ENCODE peak calls at places on chromosomes 5 and 9, in nine cellular contexts. One of them, this sample, is unnamed.

GRCh38 chr9:88059469-88059868 is 78.8 kb downstream of the SPATA31C2 start:
- DNase-seq in HCT116: no peak
- DNase-seq in SK-N-SH: no peak
- DNase-seq in GM12878: no peak
- DNase-seq in GM23338: no peak
- DNase-seq in HepG2: no peak
- DNase-seq in Panc1: no peak
- DNase-seq in HL-60: no peak
- DNase-seq in K562: no peak
- DNase-seq in this sample: no peak

GRCh38 chr9:112180387-112180881 is 5.3 kb upstream of the SUSD1 start:
- DNase-seq in GM23338: no peak
- DNase-seq in SK-N-SH: no peak
- DNase-seq in Panc1: no peak
- DNase-seq in GM12878: no peak
- DNase-seq in HCT116: no peak
- DNase-seq in HepG2: peak
- DNase-seq in HL-60: peak
- DNase-seq in K562: peak
- DNase-seq in this sample: no peak

GRCh38 chr9:107337676-107338590 is 54.9 kb downstream of the RAD23B start:
- DNase-seq in K562: no peak
- DNase-seq in HCT116: no peak
- DNase-seq in HepG2: no peak
- DNase-seq in Panc1: no peak
- DNase-seq in GM23338: no peak
- DNase-seq in SK-N-SH: no peak
- DNase-seq in GM12878: no peak
- DNase-seq in HL-60: no peak
- DNase-seq in this sample: no peak

GRCh38 chr5:72681781-72682180 is 134.7 kb upstream of the TNPO1 start:
- DNase-seq in SK-N-SH: no peak
- DNase-seq in K562: no peak
- DNase-seq in HL-60: no peak
- DNase-seq in GM12878: no peak
- DNase-seq in GM23338: no peak
- DNase-seq in Panc1: no peak
- DNase-seq in HCT116: no peak
- DNase-seq in HepG2: no peak
- DNase-seq in this sample: no peak

GRCh38 chr5:99019812-99020697 is 91.2 kb upstream of the CHD1 start:
- DNase-seq in GM23338: no peak
- DNase-seq in GM12878: no peak
- DNase-seq in HepG2: peak
- DNase-seq in SK-N-SH: no peak
- DNase-seq in HL-60: no peak
- DNase-seq in K562: peak
- DNase-seq in HCT116: peak
- DNase-seq in Panc1: peak
- DNase-seq in this sample: peak

GRCh38 chr9:120402741-120403542 is 177.0 kb downstream of the CDK5RAP2 start:
- DNase-seq in GM23338: no peak
- DNase-seq in SK-N-SH: no peak
- DNase-seq in K562: peak
- DNase-seq in HL-60: peak
- DNase-seq in Panc1: peak
- DNase-seq in HepG2: no peak
- DNase-seq in HCT116: peak
- DNase-seq in GM12878: no peak
- DNase-seq in this sample: peak

GRCh38 chr5:167393328-167393727 is 898.1 kb upstream of the WWC1 start:
- DNase-seq in HepG2: no peak
- DNase-seq in GM23338: no peak
- DNase-seq in HCT116: no peak
- DNase-seq in SK-N-SH: no peak
- DNase-seq in HL-60: no peak
- DNase-seq in K562: no peak
- DNase-seq in GM12878: no peak
- DNase-seq in Panc1: no peak
- DNase-seq in this sample: no peak

GRCh38 chr5:134115806-134116175 is 1.3 kb downstream of the TCF7 start:
- DNase-seq in SK-N-SH: peak
- DNase-seq in HepG2: no peak
- DNase-seq in Panc1: no peak
- DNase-seq in K562: no peak
- DNase-seq in GM12878: no peak
- DNase-seq in HL-60: no peak
- DNase-seq in HCT116: no peak
- DNase-seq in GM23338: no peak
- DNase-seq in this sample: no peak

GRCh38 chr9:84899326-84899725 is 229.8 kb downstream of the NTRK2 start:
- DNase-seq in SK-N-SH: no peak
- DNase-seq in HepG2: no peak
- DNase-seq in GM12878: no peak
- DNase-seq in HL-60: no peak
- DNase-seq in HCT116: no peak
- DNase-seq in K562: no peak
- DNase-seq in GM23338: no peak
- DNase-seq in Panc1: no peak
- DNase-seq in this sample: no peak

GRCh38 chr5:172453206-172453985 is 929 bp downstream of the SH3PXD2B start:
- DNase-seq in SK-N-SH: peak
- DNase-seq in HL-60: no peak
- DNase-seq in Panc1: no peak
- DNase-seq in HCT116: peak
- DNase-seq in K562: no peak
- DNase-seq in GM12878: no peak
- DNase-seq in GM23338: peak
- DNase-seq in HepG2: peak
- DNase-seq in this sample: peak

GRCh38 chr5:116068028-116068632 is 16.7 kb upstream of the COMMD10 start:
- DNase-seq in HCT116: peak
- DNase-seq in K562: peak
- DNase-seq in Panc1: no peak
- DNase-seq in HL-60: peak
- DNase-seq in GM12878: no peak
- DNase-seq in HepG2: peak
- DNase-seq in GM23338: peak
- DNase-seq in SK-N-SH: peak
- DNase-seq in this sample: peak

GRCh38 chr5:168171901-168172717 is 119.3 kb upstream of the WWC1 start:
- DNase-seq in GM12878: no peak
- DNase-seq in SK-N-SH: no peak
- DNase-seq in HL-60: no peak
- DNase-seq in K562: no peak
- DNase-seq in Panc1: no peak
- DNase-seq in HCT116: no peak
- DNase-seq in HepG2: no peak
- DNase-seq in GM23338: no peak
- DNase-seq in this sample: no peak

GRCh38 chr5:2756211-2756746 is 4.8 kb upstream of the IRX2 start:
- DNase-seq in Panc1: no peak
- DNase-seq in K562: no peak
- DNase-seq in SK-N-SH: no peak
- DNase-seq in GM12878: no peak
- DNase-seq in GM23338: peak
- DNase-seq in HCT116: no peak
- DNase-seq in HepG2: no peak
- DNase-seq in HL-60: no peak
- DNase-seq in this sample: peak
- H3K27ac ChIP-seq in Panc1: no peak
- H3K27ac ChIP-seq in K562: no peak
- H3K27ac ChIP-seq in SK-N-SH: no peak
- H3K27ac ChIP-seq in GM12878: no peak
- H3K27ac ChIP-seq in GM23338: peak
- H3K27ac ChIP-seq in HCT116: no peak
- H3K27ac ChIP-seq in HepG2: no peak
- H3K27ac ChIP-seq in HL-60: no peak
- H3K27ac ChIP-seq in this sample: peak

DNA sequence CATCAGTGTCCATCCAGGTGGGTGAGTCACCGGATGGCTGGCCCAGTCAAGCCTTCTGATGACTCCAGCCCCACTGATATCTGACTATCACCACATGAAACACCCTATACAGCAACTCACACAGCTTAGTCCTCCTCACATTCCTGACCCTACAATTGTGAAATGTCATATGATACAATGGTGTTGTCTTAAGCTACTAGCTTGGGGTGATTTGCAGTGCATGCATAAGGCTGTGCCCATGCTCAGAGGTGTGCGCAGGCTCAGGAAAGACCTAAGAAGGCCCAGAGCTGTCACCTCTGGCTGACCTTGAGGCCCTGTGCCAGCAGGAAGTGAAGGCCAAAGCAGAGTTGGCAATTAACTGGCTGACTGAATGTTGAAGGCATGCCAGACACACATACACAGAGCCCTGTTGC is 21.5 kb upstream of the SEMA4D start:
- DNase-seq in GM23338: no peak
- DNase-seq in HepG2: peak
- DNase-seq in HL-60: no peak
- DNase-seq in K562: no peak
- DNase-seq in SK-N-SH: no peak
- DNase-seq in HCT116: peak
- DNase-seq in GM12878: no peak
- DNase-seq in Panc1: no peak
- DNase-seq in this sample: peak
- TF ChIP-seq REST in GM23338: no peak
- TF ChIP-seq REST in HepG2: no peak
- TF ChIP-seq REST in HL-60: no peak
- TF ChIP-seq REST in K562: no peak
- TF ChIP-seq REST in SK-N-SH: no peak
- TF ChIP-seq REST in HCT116: no peak
- TF ChIP-seq REST in GM12878: no peak
- TF ChIP-seq REST in Panc1: no peak
- TF ChIP-seq REST in this sample: no peak

GRCh38 chr5:81768960-81769452 is 18.1 kb upstream of the SSBP2 start:
- DNase-seq in Panc1: peak
- DNase-seq in GM23338: no peak
- DNase-seq in HepG2: peak
- DNase-seq in K562: no peak
- DNase-seq in HL-60: no peak
- DNase-seq in SK-N-SH: no peak
- DNase-seq in HCT116: peak
- DNase-seq in GM12878: no peak
- DNase-seq in this sample: peak

GRCh38 chr5:81767097-81767496 is 16.2 kb upstream of the SSBP2 start:
- DNase-seq in HepG2: no peak
- DNase-seq in GM12878: no peak
- DNase-seq in Panc1: no peak
- DNase-seq in SK-N-SH: no peak
- DNase-seq in HL-60: no peak
- DNase-seq in K562: no peak
- DNase-seq in GM23338: no peak
- DNase-seq in HCT116: no peak
- DNase-seq in this sample: no peak

GRCh38 chr5:81766611-81767010 is 15.7 kb upstream of the SSBP2 start:
- DNase-seq in HL-60: no peak
- DNase-seq in GM12878: no peak
- DNase-seq in SK-N-SH: no peak
- DNase-seq in Panc1: no peak
- DNase-seq in HepG2: no peak
- DNase-seq in HCT116: no peak
- DNase-seq in K562: no peak
- DNase-seq in GM23338: no peak
- DNase-seq in this sample: no peak

GRCh38 chr5:81763294-81763928 is 12.5 kb upstream of the SSBP2 start:
- DNase-seq in HL-60: no peak
- DNase-seq in HepG2: no peak
- DNase-seq in SK-N-SH: no peak
- DNase-seq in Panc1: no peak
- DNase-seq in K562: peak
- DNase-seq in GM23338: no peak
- DNase-seq in GM12878: no peak
- DNase-seq in HCT116: no peak
- DNase-seq in this sample: no peak

GRCh38 chr5:81767938-81768337 is 17.0 kb upstream of the SSBP2 start:
- DNase-seq in GM23338: no peak
- DNase-seq in HCT116: no peak
- DNase-seq in GM12878: no peak
- DNase-seq in SK-N-SH: no peak
- DNase-seq in Panc1: no peak
- DNase-seq in HepG2: no peak
- DNase-seq in K562: no peak
- DNase-seq in HL-60: no peak
- DNase-seq in this sample: no peak
- H3K27ac ChIP-seq in GM23338: no peak
- H3K27ac ChIP-seq in HCT116: no peak
- H3K27ac ChIP-seq in GM12878: no peak
- H3K27ac ChIP-seq in SK-N-SH: no peak
- H3K27ac ChIP-seq in Panc1: no peak
- H3K27ac ChIP-seq in HepG2: no peak
- H3K27ac ChIP-seq in K562: no peak
- H3K27ac ChIP-seq in HL-60: no peak
- H3K27ac ChIP-seq in this sample: peak

GRCh38 chr9:20504930-20505329 is 117.4 kb downstream of the MLLT3 start:
- DNase-seq in Panc1: no peak
- DNase-seq in GM12878: no peak
- DNase-seq in HL-60: no peak
- DNase-seq in K562: no peak
- DNase-seq in GM23338: no peak
- DNase-seq in HCT116: no peak
- DNase-seq in SK-N-SH: no peak
- DNase-seq in HepG2: no peak
- DNase-seq in this sample: no peak

GRCh38 chr9:20506631-20507030 is 115.7 kb downstream of the MLLT3 start:
- DNase-seq in SK-N-SH: no peak
- DNase-seq in GM12878: no peak
- DNase-seq in HepG2: no peak
- DNase-seq in Panc1: no peak
- DNase-seq in GM23338: no peak
- DNase-seq in HL-60: no peak
- DNase-seq in HCT116: no peak
- DNase-seq in K562: no peak
- DNase-seq in this sample: no peak

GRCh38 chr9:20508242-20508641 is 114.1 kb downstream of the MLLT3 start:
- DNase-seq in SK-N-SH: no peak
- DNase-seq in Panc1: no peak
- DNase-seq in K562: no peak
- DNase-seq in HepG2: no peak
- DNase-seq in GM23338: no peak
- DNase-seq in GM12878: no peak
- DNase-seq in HL-60: no peak
- DNase-seq in HCT116: no peak
- DNase-seq in this sample: no peak

GRCh38 chr9:20507431-20507830 is 114.9 kb downstream of the MLLT3 start:
- DNase-seq in GM12878: no peak
- DNase-seq in HL-60: peak
- DNase-seq in Panc1: no peak
- DNase-seq in HepG2: no peak
- DNase-seq in SK-N-SH: no peak
- DNase-seq in GM23338: no peak
- DNase-seq in HCT116: no peak
- DNase-seq in K562: no peak
- DNase-seq in this sample: no peak

DNA sequence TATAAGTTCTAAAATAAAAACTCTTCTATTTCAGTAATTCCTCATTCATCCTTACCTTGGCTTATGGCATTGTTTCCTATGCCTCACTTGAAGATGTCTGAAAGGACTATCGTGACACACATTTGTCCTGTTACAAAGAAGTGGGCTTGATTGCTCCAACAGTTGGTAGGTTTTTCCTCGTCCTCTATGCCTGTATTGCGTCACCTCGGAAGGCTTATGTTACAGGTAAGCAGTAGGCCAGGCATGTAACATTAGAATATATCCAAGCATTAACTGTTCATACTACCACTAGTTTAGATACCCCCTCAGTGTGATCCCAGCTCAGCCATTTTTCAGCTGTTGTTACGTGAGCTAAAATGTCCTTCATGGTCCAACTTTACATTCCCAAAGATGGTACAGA is 116.7 kb downstream of the MLLT3 start:
- DNase-seq in GM12878: no peak
- DNase-seq in HCT116: no peak
- DNase-seq in Panc1: no peak
- DNase-seq in HL-60: no peak
- DNase-seq in K562: no peak
- DNase-seq in SK-N-SH: no peak
- DNase-seq in GM23338: no peak
- DNase-seq in HepG2: no peak
- DNase-seq in this sample: no peak
- TF ChIP-seq REST in GM12878: no peak
- TF ChIP-seq REST in HCT116: no peak
- TF ChIP-seq REST in Panc1: no peak
- TF ChIP-seq REST in HL-60: no peak
- TF ChIP-seq REST in K562: no peak
- TF ChIP-seq REST in SK-N-SH: no peak
- TF ChIP-seq REST in GM23338: no peak
- TF ChIP-seq REST in HepG2: no peak
- TF ChIP-seq REST in this sample: no peak

This sample was measured in A549.